ENCODE peak calls at places on chromosomes 12 and 14, in five cellular contexts. O, Y, J, X and F are unnamed samples.

GRCh38 chr14:97713023-97713422 is 915.8 kb downstream of the VRK1 start:
- DNase-seq in X (no peak), J (no peak), O (peak), Y (no peak), F (peak)

GRCh38 chr12:76529226-76529918 is 30.2 kb downstream of the OSBPL8 start:
- DNase-seq in Y (no peak), O (no peak), X (no peak), J (no peak), F (no peak)

GRCh38 chr14:37263656-37264236 is 66.0 kb downstream of the MIPOL1 start:
- DNase-seq in O (no peak), J (no peak), Y (no peak), X (peak), F (peak)

GRCh38 chr12:88113871-88114270 is 28.0 kb downstream of the CEP290 start:
- DNase-seq in X (no peak), Y (no peak), O (no peak), J (no peak), F (no peak)

GRCh38 chr12:56034586-56035332 is 7.0 kb upstream of the RPS26 start:
- DNase-seq in O (no peak), Y (no peak), X (no peak), J (no peak), F (no peak)

GRCh38 chr14:37830271-37830670 is 234.8 kb downstream of the TTC6 start:
- DNase-seq in Y (no peak), J (no peak), X (no peak), O (no peak), F (no peak)

GRCh38 chr14:67241416-67242362 is at the start of gene PALS1:
- DNase-seq in O (no peak), Y (no peak), J (peak), X (peak), F (peak)

GRCh38 chr14:101347893-101348777 is 213.2 kb upstream of the DIO3 start:
- DNase-seq in J (no peak), O (no peak), X (no peak), Y (no peak), F (no peak)

GRCh38 chr12:75630091-75630490 is 118.7 kb upstream of the KRR1 start:
- DNase-seq in X (no peak), J (no peak), O (no peak), Y (no peak), F (no peak)

GRCh38 chr12:66132408-66132807 is 1.9 kb upstream of the LLPH start:
- DNase-seq in J (no peak), O (no peak), Y (no peak), X (peak), F (peak)

GRCh38 chr12:74539765-74540526 is 2.3 kb downstream of the ATXN7L3B start:
- DNase-seq in Y (no peak), J (no peak), O (no peak), X (peak), F (peak)

GRCh38 chr14:99148861-99149610 is 123.0 kb downstream of the BCL11B start:
- DNase-seq in Y (peak), O (peak), J (peak), X (no peak), F (no peak)

GRCh38 chr14:81303258-81303935 is 82.6 kb upstream of the GTF2A1 start:
- DNase-seq in X (no peak), O (no peak), J (no peak), Y (no peak), F (no peak)

GRCh38 chr12:108826115-108826806 is 31.1 kb downstream of the SSH1 start:
- DNase-seq in Y (no peak), J (peak), X (peak), O (no peak), F (no peak)

GRCh38 chr12:27472604-27473003 is 26.1 kb downstream of the SMCO2 start:
- DNase-seq in J (no peak), Y (no peak), O (no peak), X (no peak), F (no peak)

GRCh38 chr12:56127485-56127887 is 581 bp upstream of the ESYT1 start:
- DNase-seq in Y (no peak), O (no peak), X (no peak), J (no peak), F (no peak)

GRCh38 chr14:36524874-36525745 is 5.1 kb upstream of the NKX2-1 start:
- DNase-seq in Y (peak), O (no peak), J (no peak), X (no peak), F (peak)

GRCh38 chr12:13275366-13275765 is 78.8 kb downstream of the EMP1 start:
- DNase-seq in J (no peak), Y (no peak), O (no peak), X (no peak), F (no peak)

GRCh38 chr12:125203145-125203765 is 138.0 kb downstream of the AACS start:
- DNase-seq in O (no peak), Y (no peak), J (no peak), X (no peak), F (peak)

GRCh38 chr12:26092706-26093105 is 32.1 kb downstream of the BHLHE41 start:
- DNase-seq in X (no peak), O (no peak), J (no peak), Y (no peak), F (no peak)

GRCh38 chr14:53106768-53107167 is 46.4 kb downstream of the DDHD1 start:
- DNase-seq in J (no peak), O (no peak), X (no peak), Y (no peak), F (no peak)

GRCh38 chr12:112798019-112798760 is 6.6 kb downstream of the RPH3A start:
- DNase-seq in J (no peak), O (no peak), Y (no peak), X (no peak), F (peak)

GRCh38 chr14:64444984-64445845 is 20.1 kb upstream of the AKAP5 start:
- DNase-seq in O (no peak), J (no peak), X (peak), Y (no peak), F (peak)

GRCh38 chr12:105672576-105672975 is 342.1 kb downstream of the C12orf75 start:
- DNase-seq in X (peak), Y (no peak), J (peak), O (no peak), F (no peak)

GRCh38 chr14:60508707-60509437 is at the start of gene SIX6:
- DNase-seq in O (no peak), J (no peak), X (peak), Y (peak), F (peak)

GRCh38 chr12:52539821-52540173 is 13.1 kb downstream of the KRT71 start:
- DNase-seq in Y (no peak), O (no peak), X (no peak), J (no peak), F (no peak)

GRCh38 chr14:89184952-89185351 is 232.1 kb downstream of the FOXN3 start:
- DNase-seq in O (no peak), J (no peak), Y (no peak), X (no peak), F (no peak)

GRCh38 chr12:27291862-27292261 is 40.8 kb upstream of the BMAL2 start:
- DNase-seq in J (no peak), Y (no peak), X (no peak), O (no peak), F (no peak)

GRCh38 chr12:109773384-109774011 is 59.7 kb downstream of the TRPV4 start:
- DNase-seq in Y (no peak), O (no peak), X (no peak), J (no peak), F (no peak)

GRCh38 chr14:92844220-92844619 is 50.1 kb downstream of the GOLGA5 start:
- DNase-seq in Y (no peak), J (no peak), O (no peak), X (no peak), F (no peak)

GRCh38 chr14:74917200-74917543 is 5.9 kb downstream of the RPS6KL1 start:
- DNase-seq in Y (no peak), O (no peak), X (no peak), J (no peak), F (no peak)
- TF ChIP-seq CTCF in Y (no peak), O (no peak), X (no peak), J (no peak), F (no peak)

GRCh38 chr12:30010071-30011052 is 226.6 kb upstream of the TMTC1 start:
- DNase-seq in X (no peak), J (no peak), Y (no peak), O (no peak), F (peak)

GRCh38 chr12:30016656-30017055 is 232.9 kb upstream of the TMTC1 start:
- DNase-seq in Y (no peak), X (no peak), J (no peak), O (no peak), F (no peak)

GRCh38 chr12:30015661-30016060 is 231.9 kb upstream of the TMTC1 start:
- DNase-seq in Y (no peak), O (no peak), X (no peak), J (no peak), F (no peak)

GRCh38 chr12:30013051-30013450 is 229.3 kb upstream of the TMTC1 start:
- DNase-seq in X (no peak), O (no peak), J (no peak), Y (no peak), F (no peak)
- TF ChIP-seq CTCF in X (no peak), O (no peak), J (no peak), Y (no peak), F (no peak)

GRCh38 chr12:49548822-49549648 is 10.2 kb downstream of the KCNH3 start:
- DNase-seq in Y (peak), X (peak), O (no peak), J (no peak), F (peak)
- TF ChIP-seq CTCF in Y (no peak), X (peak), O (no peak), J (peak), F (peak)

DNA sequence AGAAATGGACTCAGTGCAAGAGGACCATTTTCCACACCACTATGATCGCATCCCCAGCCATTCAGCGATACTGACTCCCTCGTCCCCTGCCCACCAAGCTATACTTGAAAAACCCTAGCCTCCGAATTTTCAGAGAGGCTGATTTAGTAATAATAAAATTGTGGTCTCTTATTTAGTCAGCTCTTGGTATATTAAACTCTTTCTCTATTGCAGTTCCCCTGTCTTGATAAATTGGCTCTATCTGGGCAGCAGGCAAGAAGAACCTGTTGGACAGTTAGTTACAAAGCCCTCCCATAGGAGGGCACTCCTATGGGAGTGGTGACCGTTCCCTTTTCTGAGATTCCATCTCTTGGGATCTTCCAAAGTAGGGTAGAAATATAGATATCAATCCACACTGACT is 33.6 kb downstream of the NFKBIA start:
- DNase-seq in Y (no peak), O (no peak), J (no peak), X (no peak), F (no peak)
- TF ChIP-seq CTCF in Y (no peak), O (no peak), J (no peak), X (no peak), F (no peak)

GRCh38 chr14:50311974-50312733 is at the start of the genes DMAC2L and L2HGDH:
- DNase-seq in Y (peak), O (no peak), J (peak), X (peak), F (peak)
- TF ChIP-seq CTCF in Y (no peak), O (no peak), J (no peak), X (no peak), F (no peak)

GRCh38 chr14:104026024-104026423 is 59.5 kb upstream of the ASPG start:
- DNase-seq in J (no peak), O (no peak), Y (no peak), X (no peak), F (no peak)
- TF ChIP-seq CTCF in J (no peak), O (no peak), Y (no peak), X (no peak), F (no peak)

GRCh38 chr14:57530571-57530970 is 36.9 kb upstream of the CCDC198 start:
- DNase-seq in J (no peak), O (no peak), X (no peak), Y (no peak), F (no peak)

DNA sequence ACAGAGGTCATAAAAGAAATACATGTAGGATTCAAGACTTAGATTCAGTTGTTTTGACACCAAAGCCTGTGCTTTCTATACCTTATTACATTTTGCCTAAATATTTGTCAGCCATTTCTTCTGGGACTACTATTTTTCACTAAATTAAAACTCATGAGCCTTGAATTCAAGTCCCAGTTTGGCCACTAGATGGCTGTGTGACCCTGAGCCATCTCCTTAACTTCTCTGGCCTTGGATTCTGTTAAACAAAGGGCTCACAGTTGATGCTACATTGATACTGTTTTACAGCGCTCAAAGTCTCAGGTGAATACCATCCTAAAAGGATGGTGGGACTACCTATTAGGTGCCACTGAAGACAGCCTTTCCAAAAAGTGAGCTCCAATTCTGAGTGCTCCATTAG is 39.6 kb upstream of the CCDC198 start:
- DNase-seq in X (peak), O (no peak), J (no peak), Y (no peak), F (peak)
- TF ChIP-seq CTCF in X (peak), O (no peak), J (peak), Y (no peak), F (peak)